ENCODE peak calls at places on chromosomes 4 and X, in ten cellular contexts. U is activated CD8-positive, alpha-beta memory T cell treated with anti-CD3 and anti-CD28 coated beads for 1 hour; W is NCI-H226; G is T-cell; X is fibroblast of lung; O is activated CD4-positive, alpha-beta T cell treated with anti-CD3 and anti-CD28 coated beads, Interleukin-2, amount 50 U/mL, for 24 hours; N is aorta; Y is Peyer's patch; D is ureter; J is NCI-H748 treated with DMSO at 0.1 percent for 48 hours. F is an unnamed sample.

GRCh38 chr4:82223715-82224114 is 150.1 kb downstream of the HNRNPD start:
- DNase-seq in U (no peak), W (no peak), G (peak), X (no peak), O (no peak), N (peak), Y (no peak), D (no peak), J (no peak), F (peak)

GRCh38 chr4:187666634-187667033 is 328.9 kb upstream of the ZFP42 start:
- DNase-seq in U (no peak), W (no peak), G (no peak), X (no peak), O (no peak), N (no peak), Y (no peak), D (no peak), J (no peak), F (no peak)

GRCh38 chr4:42151568-42152506 is 618 bp downstream of the BEND4 start:
- DNase-seq in U (no peak), W (no peak), G (peak), X (no peak), O (no peak), N (no peak), Y (peak), D (no peak), J (peak), F (peak)

GRCh38 chr4:9996319-9997110 is 24.8 kb downstream of the SLC2A9 start:
- DNase-seq in U (no peak), W (no peak), G (no peak), X (peak), O (no peak), N (no peak), Y (peak), D (no peak), J (no peak), F (no peak)

GRCh38 chr4:110926841-110927400 is 304.0 kb upstream of the PITX2 start:
- DNase-seq in U (no peak), W (no peak), G (no peak), X (no peak), O (no peak), N (no peak), Y (no peak), D (no peak), J (no peak), F (no peak)

GRCh38 chrX:22097295-22097694 is 65.2 kb downstream of the PHEX start:
- DNase-seq in U (no peak), W (peak), G (no peak), X (peak), O (no peak), N (no peak), Y (no peak), D (no peak), J (no peak), F (no peak)

GRCh38 chr4:168888715-168889215 is 121.3 kb downstream of the CBR4 start:
- DNase-seq in U (no peak), W (no peak), G (no peak), X (no peak), O (no peak), N (no peak), Y (no peak), D (no peak), J (no peak), F (no peak)

GRCh38 chr4:154491341-154491679 is 289 bp downstream of the DCHS2 start:
- DNase-seq in U (no peak), W (no peak), G (no peak), X (peak), O (no peak), N (peak), Y (no peak), D (no peak), J (peak), F (no peak)

GRCh38 chr4:109157205-109157604 is 145.3 kb downstream of the COL25A1 start:
- DNase-seq in U (no peak), W (no peak), G (no peak), X (no peak), O (no peak), N (no peak), Y (no peak), D (no peak), J (no peak), F (no peak)

GRCh38 chrX:35890699-35891098 is 28.8 kb upstream of the CFAP47 start:
- DNase-seq in U (no peak), W (peak), G (no peak), X (peak), O (no peak), N (peak), Y (no peak), D (no peak), J (peak), F (peak)

GRCh38 chrX:21781525-21781924 is 23.6 kb upstream of the SMPX start:
- DNase-seq in U (no peak), W (no peak), G (no peak), X (peak), O (no peak), N (no peak), Y (no peak), D (no peak), J (no peak), F (no peak)

GRCh38 chr4:123952530-123953274 is 556.1 kb downstream of the SPRY1 start:
- DNase-seq in U (no peak), W (peak), G (no peak), X (peak), O (no peak), N (no peak), Y (no peak), D (no peak), J (no peak), F (no peak)

GRCh38 chr4:2255501-2256155 is 6.3 kb downstream of the MXD4 start:
- DNase-seq in U (no peak), W (peak), G (no peak), X (peak), O (no peak), N (peak), Y (peak), D (peak), J (no peak), F (peak)

GRCh38 chr4:141654098-141654497 is 17.7 kb downstream of the IL15 start:
- DNase-seq in U (no peak), W (peak), G (no peak), X (peak), O (no peak), N (peak), Y (no peak), D (no peak), J (no peak), F (peak)

GRCh38 chr4:2796261-2797187 is 3.6 kb downstream of the SH3BP2 start:
- DNase-seq in U (no peak), W (peak), G (no peak), X (peak), O (no peak), N (peak), Y (peak), D (peak), J (no peak), F (no peak)

GRCh38 chr4:71608674-71609062 is 175.2 kb downstream of the GC start:
- DNase-seq in U (no peak), W (no peak), G (no peak), X (no peak), O (no peak), N (no peak), Y (no peak), D (no peak), J (no peak), F (no peak)

GRCh38 chr4:187309456-187309855 is 585.8 kb upstream of the FAT1 start:
- DNase-seq in U (no peak), W (no peak), G (no peak), X (peak), O (no peak), N (no peak), Y (no peak), D (no peak), J (no peak), F (no peak)

GRCh38 chr4:46388860-46389259 is 1.1 kb downstream of the GABRA2 start:
- DNase-seq in U (no peak), W (no peak), G (no peak), X (no peak), O (no peak), N (no peak), Y (no peak), D (no peak), J (no peak), F (no peak)

GRCh38 chrX:3713225-3713936 is at the start of gene PRKX:
- DNase-seq in U (peak), W (peak), G (peak), X (peak), O (peak), N (peak), Y (peak), D (no peak), J (no peak), F (peak)